ENCODE peak calls at places on chromosomes 12 and 14, in seven cellular contexts. B is left ventricle myocardium inferior, H is tibial nerve, N is psoas muscle, P is ovary, C is tibial artery, V is endodermal cell. J is an unnamed sample. For H3K9me3, the result is how much of the 10 kb centered on the place peaks cover.

GRCh38 chr12:63941879-63942278 is 97.4 kb downstream of the SRGAP1 start:
- DNase-seq in V (no peak), N (no peak), B (no peak), P (no peak), H (no peak), C (no peak), J (no peak)

GRCh38 chr12:27549801-27550652 is 26.0 kb downstream of the PPFIBP1 start:
- DNase-seq in B (peak), P (peak), H (peak), C (peak), V (peak), N (peak), J (no peak)

GRCh38 chr14:69870613-69871012 is 8.6 kb upstream of the SMOC1 start:
- DNase-seq in P (no peak), B (no peak), N (no peak), H (no peak), V (no peak), C (no peak), J (no peak)

GRCh38 chr12:41008472-41008871 is 179.6 kb upstream of the PDZRN4 start:
- DNase-seq in C (no peak), B (no peak), P (no peak), V (no peak), N (no peak), H (no peak), J (no peak)

GRCh38 chr12:120775862-120776552 is 50.4 kb downstream of the ACADS start:
- DNase-seq in H (no peak), B (no peak), V (no peak), P (no peak), C (no peak), N (no peak), J (no peak)

GRCh38 chr12:105716621-105717020 is 386.1 kb downstream of the C12orf75 start:
- DNase-seq in N (no peak), C (no peak), P (no peak), V (peak), B (no peak), H (no peak), J (no peak)

GRCh38 chr14:88364710-88365413 is 20.6 kb upstream of the SPATA7 start:
- DNase-seq in B (no peak), H (no peak), N (no peak), P (no peak), C (no peak), V (peak), J (no peak)

GRCh38 chr14:51369814-51370213 is 129.8 kb downstream of the TMX1 start:
- DNase-seq in C (no peak), V (peak), H (no peak), B (no peak), N (no peak), P (no peak), J (no peak)

GRCh38 chr12:124901003-124901402 is 13.4 kb downstream of the UBC start:
- DNase-seq in H (no peak), N (no peak), B (no peak), P (no peak), C (no peak), V (no peak), J (no peak)

GRCh38 chr12:110689002-110689600 is at the start of gene HVCN1:
- DNase-seq in V (peak), N (peak), H (peak), C (peak), P (peak), B (peak), J (no peak)

GRCh38 chr14:77609902-77610301 is 6.5 kb downstream of the SPTLC2 start:
- DNase-seq in C (no peak), B (no peak), H (no peak), V (no peak), P (no peak), N (no peak), J (no peak)

GRCh38 chr12:74610711-74611110 is 73.1 kb downstream of the ATXN7L3B start:
- DNase-seq in B (no peak), N (no peak), H (no peak), P (no peak), C (no peak), V (no peak), J (no peak)

GRCh38 chr12:68904351-68904982 is 28.5 kb downstream of the CPM start:
- DNase-seq in P (no peak), C (no peak), H (no peak), N (no peak), V (no peak), B (no peak), J (no peak)

GRCh38 chr12:44589697-44590096 is 286.4 kb downstream of the NELL2 start:
- DNase-seq in V (no peak), B (no peak), P (no peak), C (no peak), H (no peak), N (no peak), J (no peak)

GRCh38 chr12:124667671-124668337 is 100.4 kb upstream of the NCOR2 start:
- DNase-seq in N (no peak), B (no peak), C (no peak), V (no peak), H (no peak), P (no peak), J (no peak)

GRCh38 chr14:102352213-102352612 is 10.5 kb downstream of the CINP start:
- DNase-seq in V (no peak), P (no peak), N (no peak), H (no peak), B (no peak), C (no peak), J (no peak)
- H3K27ac ChIP-seq in V (no peak), P (no peak), N (no peak), H (no peak), B (peak), C (no peak), J (no peak)

DNA sequence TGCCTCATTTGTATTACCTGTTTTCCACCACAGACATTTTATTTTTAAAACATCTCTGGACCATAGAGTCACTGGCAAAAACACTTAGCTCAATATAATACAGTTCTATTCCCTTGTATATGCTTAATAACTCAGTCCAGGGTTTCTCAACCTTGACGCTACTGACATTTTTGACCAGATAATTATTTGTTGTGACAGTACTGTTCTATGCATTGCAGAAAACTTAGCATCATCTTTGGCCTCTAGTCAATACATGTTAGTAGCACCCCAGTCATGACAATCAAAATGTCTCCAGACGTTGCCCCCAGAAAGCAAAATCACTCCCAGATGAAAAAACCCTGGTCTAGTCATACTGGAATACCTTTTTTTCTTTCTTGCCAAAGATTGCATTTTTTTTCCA is 174.7 kb downstream of the TMEM132D start:
- DNase-seq in B (no peak), V (no peak), N (no peak), H (no peak), C (no peak), P (no peak), J (no peak)
- H3K9me3 ChIP-seq in B (under half), V (under half), N (under half), H (half or more), C (under half), P (under half), J (under half)

DNA sequence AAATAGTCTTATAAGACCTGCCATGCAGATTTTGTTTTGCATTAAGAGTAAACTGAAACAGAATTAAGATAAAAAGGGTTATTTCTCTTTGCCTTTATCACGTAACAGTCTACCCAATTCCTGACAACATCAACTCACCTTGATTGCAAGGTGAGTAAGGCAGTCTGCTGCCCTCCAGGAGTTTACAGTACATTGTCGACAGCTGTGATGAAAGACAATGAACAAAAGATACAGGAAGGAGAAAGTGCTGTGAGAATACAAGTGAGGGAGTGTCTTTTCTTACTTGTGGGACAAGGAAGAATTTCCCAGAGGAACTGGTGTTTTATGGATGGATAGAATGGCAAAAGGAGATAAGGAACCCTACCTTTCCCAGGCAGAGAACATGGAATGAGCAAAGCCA is 101.0 kb downstream of the RTN1 start:
- DNase-seq in B (no peak), P (no peak), H (no peak), C (no peak), N (no peak), V (no peak), J (no peak)
- H3K4me3 ChIP-seq in B (no peak), P (no peak), H (no peak), C (no peak), N (no peak), V (no peak), J (no peak)

GRCh38 chr12:12635651-12636050 is 24.0 kb downstream of the CREBL2 start:
- DNase-seq in H (no peak), N (no peak), V (no peak), P (no peak), B (no peak), C (no peak), J (no peak)

GRCh38 chr12:12641650-12642049 is 30.0 kb downstream of the CREBL2 start:
- DNase-seq in H (no peak), V (no peak), C (no peak), P (no peak), B (no peak), N (no peak), J (no peak)

GRCh38 chr12:12630850-12631249 is 19.2 kb downstream of the CREBL2 start:
- DNase-seq in P (no peak), B (no peak), V (no peak), C (no peak), N (no peak), H (no peak), J (no peak)

GRCh38 chr12:12636641-12637040 is 25.0 kb downstream of the CREBL2 start:
- DNase-seq in P (no peak), C (no peak), V (no peak), N (no peak), H (no peak), B (no peak), J (no peak)
- H3K27ac ChIP-seq in P (no peak), C (no peak), V (no peak), N (no peak), H (no peak), B (no peak), J (no peak)

DNA sequence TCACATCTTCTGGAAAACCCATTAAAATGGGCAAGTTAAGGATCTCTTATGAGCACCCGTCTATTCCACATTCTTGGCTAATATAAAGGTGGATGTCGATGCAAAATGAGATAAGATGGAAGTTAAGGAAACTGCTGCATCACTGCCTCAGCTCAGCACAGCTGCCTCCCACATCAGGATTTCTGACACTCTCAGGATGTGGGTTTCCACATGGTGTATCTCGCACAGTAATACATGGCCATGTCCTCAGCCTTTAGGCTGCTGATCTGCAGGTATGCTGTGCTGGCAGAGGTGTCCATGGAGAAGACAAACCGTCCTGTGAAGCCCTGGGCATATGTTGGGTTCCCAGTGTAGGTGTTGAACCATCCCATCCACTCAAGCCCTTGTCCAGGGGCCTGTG is 1348.0 kb downstream of the TMEM121 start:
- DNase-seq in C (no peak), P (no peak), N (no peak), H (no peak), V (no peak), B (no peak), J (no peak)
- H3K9me3 ChIP-seq in C (under half), P (under half), N (under half), H (under half), V (half or more), B (under half), J (under half)

DNA sequence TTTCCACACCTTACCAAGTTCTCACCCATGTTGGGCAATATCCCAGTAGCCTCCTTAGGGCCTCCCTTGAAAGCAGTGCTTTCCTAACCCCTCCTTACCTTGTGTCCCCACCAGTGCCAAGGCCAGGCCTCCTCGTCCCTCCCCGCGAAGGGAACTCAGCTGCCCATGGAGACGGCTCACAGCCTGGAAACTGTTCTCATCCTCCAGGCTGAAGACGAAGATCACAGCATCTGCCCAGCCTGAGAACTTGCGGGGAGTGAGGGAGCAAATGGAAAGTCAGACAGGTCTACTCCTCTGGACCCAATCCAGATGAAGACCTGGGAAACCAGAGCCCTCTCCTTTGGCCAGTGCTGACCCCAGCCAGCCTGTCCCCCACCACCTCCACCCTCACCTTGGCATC is 4.6 kb downstream of the AGAP2 start:
- DNase-seq in B (no peak), C (no peak), N (no peak), V (no peak), P (no peak), H (no peak), J (no peak)
- H3K4me3 ChIP-seq in B (peak), C (no peak), N (no peak), V (no peak), P (no peak), H (no peak), J (no peak)

DNA sequence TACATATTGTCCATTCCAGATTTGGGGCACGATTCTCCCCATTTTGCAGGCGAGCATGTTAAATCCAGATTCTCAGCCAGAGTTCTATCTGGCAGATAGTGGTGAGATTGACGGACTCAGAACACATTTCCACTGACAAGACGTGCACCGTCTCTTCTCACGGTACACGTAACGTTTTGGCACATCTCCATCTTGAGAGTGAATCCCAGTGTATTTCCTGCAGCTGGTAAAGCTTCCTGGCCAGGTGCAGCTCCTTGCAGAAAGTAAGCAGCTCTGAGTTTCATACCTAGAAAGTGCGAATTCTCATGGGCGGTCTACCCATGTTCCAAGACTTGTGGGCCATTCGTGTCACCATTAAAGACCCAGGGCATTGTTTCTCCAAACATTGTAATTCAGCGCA is 102.6 kb downstream of the TSPAN9 start:
- DNase-seq in C (no peak), V (no peak), N (no peak), B (no peak), P (no peak), H (no peak), J (no peak)
- H3K27ac ChIP-seq in C (no peak), V (no peak), N (no peak), B (no peak), P (no peak), H (no peak), J (no peak)

DNA sequence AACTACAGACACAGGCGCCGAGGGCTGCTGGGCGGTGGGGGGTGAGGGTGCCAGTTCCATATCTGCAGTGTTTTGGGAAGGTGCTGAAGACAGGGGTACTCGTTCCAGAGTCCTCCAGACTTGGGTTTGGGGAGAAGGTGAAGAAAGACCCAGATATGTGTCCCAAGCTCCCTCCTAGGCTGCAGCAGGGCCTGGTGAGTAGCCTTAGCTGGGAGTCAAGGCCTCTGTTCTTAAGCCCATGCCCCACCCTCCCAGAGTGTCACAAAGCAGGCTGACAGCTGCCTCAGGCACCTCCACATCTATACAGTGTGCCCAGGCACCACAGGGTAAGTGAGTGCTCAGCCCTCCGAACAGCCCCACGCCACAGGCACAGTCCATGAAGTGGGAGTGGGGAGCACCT is 4.3 kb downstream of the NCKAP5L start:
- DNase-seq in C (no peak), V (no peak), P (no peak), B (no peak), H (no peak), N (no peak), J (no peak)
- H3K9me3 ChIP-seq in C (under half), V (under half), P (under half), B (under half), H (under half), N (under half), J (under half)

DNA sequence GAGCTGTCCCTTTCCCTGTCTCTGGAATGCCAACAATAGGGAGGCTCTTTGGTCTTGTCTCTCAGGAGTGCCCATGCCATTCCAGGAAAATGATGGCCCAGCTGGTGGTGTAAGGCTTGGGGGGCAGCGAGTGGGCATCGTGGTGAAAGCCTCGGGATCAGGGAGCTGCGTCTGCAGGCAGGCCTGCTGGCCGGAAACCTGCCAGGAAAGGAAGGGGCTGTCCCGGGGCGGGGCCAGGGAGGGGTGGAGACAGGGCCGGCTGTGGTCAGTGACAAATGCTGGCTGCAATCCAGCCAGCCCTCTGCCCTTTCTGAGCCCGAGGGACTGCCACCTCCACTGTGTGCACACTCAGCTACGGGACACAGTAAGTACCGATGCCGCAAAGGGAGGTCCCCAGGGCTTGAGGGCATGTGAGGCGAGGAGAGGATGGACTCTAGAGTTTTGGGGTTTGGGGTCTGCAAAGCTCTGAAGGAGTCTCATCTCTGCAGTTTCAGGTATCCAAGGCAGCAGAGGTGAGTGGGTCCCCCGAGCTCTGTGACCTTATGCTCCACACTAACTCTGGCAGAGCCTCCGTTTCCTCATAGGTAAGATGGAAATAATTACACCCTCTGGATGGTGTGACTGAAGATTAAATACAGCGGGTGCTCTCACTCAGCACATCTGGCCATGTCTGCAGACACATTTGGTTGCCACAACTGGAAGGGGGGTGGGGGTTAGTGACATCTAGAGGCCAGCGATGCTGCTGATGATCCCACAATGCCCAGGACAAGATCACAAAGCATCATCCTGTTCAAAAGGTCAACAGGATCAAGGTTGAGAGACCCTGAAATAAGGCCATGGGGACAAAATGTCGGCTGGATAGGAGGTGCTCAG is at the start of gene SERPINA5:
- DNase-seq in V (peak), N (peak), B (peak), P (peak), H (peak), C (no peak), J (no peak)
- H3K4me3 ChIP-seq in V (no peak), N (no peak), B (peak), P (no peak), H (peak), C (no peak), J (no peak)

DNA sequence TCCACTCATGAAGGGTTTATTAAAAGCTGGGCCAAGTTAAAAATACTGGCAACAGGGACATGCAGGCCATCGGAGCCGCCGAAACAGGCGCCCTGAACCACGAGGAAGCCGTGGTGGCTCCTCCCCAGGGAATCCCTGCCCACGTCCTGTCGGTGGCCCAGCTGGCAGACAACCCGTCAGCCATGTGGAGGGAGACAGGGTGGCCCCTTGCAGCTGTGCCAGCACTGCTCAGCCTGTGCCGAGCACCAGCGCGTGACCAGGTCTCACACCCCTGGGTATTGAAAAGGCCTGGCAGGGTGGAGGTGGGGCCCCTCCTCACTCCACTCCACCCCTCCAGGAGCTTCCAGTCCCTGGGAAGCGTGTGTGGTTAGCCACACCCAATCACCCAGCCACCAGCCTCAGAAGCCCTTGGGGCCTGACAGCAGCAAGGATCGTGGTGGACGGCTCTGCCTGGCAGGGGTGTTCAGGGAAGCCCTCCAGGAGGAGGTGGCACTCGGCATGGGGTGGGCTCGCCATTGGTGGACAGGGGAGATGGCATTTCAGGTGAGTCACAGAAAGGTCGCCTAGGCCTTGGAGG is 12.4 kb upstream of the DLK1 start:
- DNase-seq in C (no peak), N (peak), P (no peak), H (no peak), V (no peak), B (no peak), J (no peak)
- H3K27ac ChIP-seq in C (no peak), N (no peak), P (no peak), H (no peak), V (no peak), B (no peak), J (no peak)